ENCODE peak calls at places on chromosomes 16 and 17, in seven cellular contexts. S, Y, W, C, M, K and V are unnamed samples.

GRCh38 chr17:728911-729310 is 3.5 kb upstream of the TLCD3A start:
- DNase-seq in S (no peak), Y (no peak), W (no peak), C (no peak), M (no peak), K (no peak), V (no peak)

GRCh38 chr17:44688675-44689491 is 693 bp downstream of the CCDC43 start:
- DNase-seq in S (no peak), Y (no peak), W (no peak), C (no peak), M (peak; percentile 9), K (no peak), V (no peak)

GRCh38 chr16:57859331-57859730 is 57.0 kb upstream of the KIFC3 start:
- DNase-seq in S (no peak), Y (no peak), W (no peak), C (no peak), M (peak; percentile 77), K (no peak), V (no peak)

GRCh38 chr17:41610965-41611640 is 1.5 kb downstream of the KRT16 start:
- DNase-seq in S (no peak), Y (no peak), W (no peak), C (no peak), M (no peak), K (no peak), V (no peak)

GRCh38 chr16:47887496-47887895 is 268.3 kb downstream of the ABCC12 start:
- DNase-seq in S (no peak), Y (no peak), W (no peak), C (peak; percentile 56), M (no peak), K (no peak), V (no peak)

GRCh38 chr17:12959441-12959840 is 58.4 kb downstream of the ELAC2 start:
- DNase-seq in S (no peak), Y (no peak), W (no peak), C (peak; percentile 77), M (peak; percentile 31), K (peak; percentile 15), V (no peak)

GRCh38 chr16:49542391-49542891 is 168.8 kb downstream of the C16orf78 start:
- DNase-seq in S (no peak), Y (no peak), W (peak; percentile 93), C (no peak), M (no peak), K (no peak), V (no peak)

GRCh38 chr17:9845306-9845705 is 19.6 kb downstream of the GLP2R start:
- DNase-seq in S (no peak), Y (no peak), W (no peak), C (no peak), M (no peak), K (no peak), V (no peak)

GRCh38 chr16:58497935-58498334 is 2.0 kb upstream of the NDRG4 start:
- DNase-seq in S (peak; percentile 12), Y (no peak), W (no peak), C (no peak), M (no peak), K (no peak), V (no peak)

GRCh38 chr16:89366561-89367537 is 123.5 kb downstream of the ANKRD11 start:
- DNase-seq in S (no peak), Y (no peak), W (peak; percentile 48), C (no peak), M (no peak), K (no peak), V (no peak)

GRCh38 chr17:13638855-13639458 is 37.2 kb upstream of the HS3ST3A1 start:
- DNase-seq in S (no peak), Y (no peak), W (no peak), C (no peak), M (no peak), K (peak; percentile 20), V (no peak)

GRCh38 chr16:3876695-3877094 is 3.8 kb downstream of the CREBBP start:
- DNase-seq in S (no peak), Y (no peak), W (no peak), C (no peak), M (no peak), K (no peak), V (no peak)

GRCh38 chr16:19757026-19757425 is 39.0 kb downstream of the IQCK start:
- DNase-seq in S (no peak), Y (no peak), W (no peak), C (no peak), M (no peak), K (peak; percentile 29), V (no peak)

GRCh38 chr17:39699818-39700147 is at the start of gene ERBB2:
- DNase-seq in S (no peak), Y (no peak), W (peak; percentile 81), C (peak; percentile 42), M (no peak), K (peak; percentile 47), V (no peak)

GRCh38 chr17:76497979-76498885 is 3.0 kb downstream of the RHBDF2 start:
- DNase-seq in S (no peak), Y (no peak), W (peak; percentile 90), C (peak; percentile 77), M (no peak), K (no peak), V (no peak)

GRCh38 chr17:29838961-29839360 is 91.1 kb downstream of the SSH2 start:
- DNase-seq in S (no peak), Y (no peak), W (no peak), C (no peak), M (no peak), K (no peak), V (no peak)

GRCh38 chr16:11629071-11630030 is 38.9 kb upstream of the SNN start:
- DNase-seq in S (no peak), Y (no peak), W (no peak), C (no peak), M (peak; percentile 77), K (no peak), V (no peak)

GRCh38 chr16:8866118-8866883 is 2.5 kb downstream of the CARHSP1 start:
- DNase-seq in S (no peak), Y (no peak), W (peak; percentile 73), C (no peak), M (no peak), K (no peak), V (no peak)

GRCh38 chr17:49434821-49435581 is 20.3 kb upstream of the PHB1 start:
- DNase-seq in S (peak; percentile 32), Y (no peak), W (no peak), C (no peak), M (peak; percentile 63), K (no peak), V (no peak)

GRCh38 chr16:84044108-84044488 is 1.5 kb upstream of the SLC38A8 start:
- DNase-seq in S (no peak), Y (no peak), W (no peak), C (no peak), M (peak; percentile 55), K (no peak), V (no peak)
- TF ChIP-seq CTCF in S (no peak), Y (peak; percentile 29), W (peak; percentile 18), C (peak; percentile 47), M (peak; percentile 45), K (peak; percentile 43), V (no peak)

DNA sequence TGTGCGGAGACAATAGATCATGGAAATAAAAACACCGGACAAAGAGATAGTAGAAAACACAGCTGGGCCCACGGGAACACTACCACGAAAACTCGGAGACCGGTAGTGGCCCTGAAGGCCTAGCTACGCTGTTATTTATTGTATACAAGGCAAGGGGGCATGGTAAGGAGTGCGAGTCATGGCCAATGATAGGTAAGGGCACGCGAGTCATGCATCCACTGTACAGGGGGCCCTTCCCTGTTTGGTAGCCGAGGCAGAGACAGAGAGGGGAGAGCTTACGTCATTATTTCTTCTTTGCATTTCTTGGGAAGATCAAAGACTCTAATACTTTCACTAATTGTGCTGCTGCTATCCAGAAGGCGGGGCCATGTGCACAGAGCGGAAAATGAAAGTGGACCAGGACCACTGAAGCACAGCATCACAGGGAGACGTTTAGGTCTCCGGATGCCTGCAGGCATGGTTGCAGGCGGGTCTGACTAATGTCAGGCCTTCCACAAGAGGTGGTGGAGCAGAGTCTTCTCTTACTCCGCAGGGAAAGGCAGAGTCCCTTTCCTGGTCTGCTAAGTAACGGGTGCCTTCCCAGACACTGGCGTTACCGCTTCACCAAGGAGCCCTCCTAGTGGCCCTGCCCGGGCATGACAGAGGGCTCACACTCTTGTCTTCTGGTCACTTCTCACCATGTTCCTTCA is 74.4 kb upstream of the ARL4D start:
- DNase-seq in S (no peak), Y (peak; percentile 35), W (no peak), C (peak; percentile 43), M (no peak), K (no peak), V (no peak)
- TF ChIP-seq CTCF in S (no peak), Y (peak; percentile 57), W (peak; percentile 24), C (peak; percentile 49), M (no peak), K (peak; percentile 23), V (no peak)

DNA sequence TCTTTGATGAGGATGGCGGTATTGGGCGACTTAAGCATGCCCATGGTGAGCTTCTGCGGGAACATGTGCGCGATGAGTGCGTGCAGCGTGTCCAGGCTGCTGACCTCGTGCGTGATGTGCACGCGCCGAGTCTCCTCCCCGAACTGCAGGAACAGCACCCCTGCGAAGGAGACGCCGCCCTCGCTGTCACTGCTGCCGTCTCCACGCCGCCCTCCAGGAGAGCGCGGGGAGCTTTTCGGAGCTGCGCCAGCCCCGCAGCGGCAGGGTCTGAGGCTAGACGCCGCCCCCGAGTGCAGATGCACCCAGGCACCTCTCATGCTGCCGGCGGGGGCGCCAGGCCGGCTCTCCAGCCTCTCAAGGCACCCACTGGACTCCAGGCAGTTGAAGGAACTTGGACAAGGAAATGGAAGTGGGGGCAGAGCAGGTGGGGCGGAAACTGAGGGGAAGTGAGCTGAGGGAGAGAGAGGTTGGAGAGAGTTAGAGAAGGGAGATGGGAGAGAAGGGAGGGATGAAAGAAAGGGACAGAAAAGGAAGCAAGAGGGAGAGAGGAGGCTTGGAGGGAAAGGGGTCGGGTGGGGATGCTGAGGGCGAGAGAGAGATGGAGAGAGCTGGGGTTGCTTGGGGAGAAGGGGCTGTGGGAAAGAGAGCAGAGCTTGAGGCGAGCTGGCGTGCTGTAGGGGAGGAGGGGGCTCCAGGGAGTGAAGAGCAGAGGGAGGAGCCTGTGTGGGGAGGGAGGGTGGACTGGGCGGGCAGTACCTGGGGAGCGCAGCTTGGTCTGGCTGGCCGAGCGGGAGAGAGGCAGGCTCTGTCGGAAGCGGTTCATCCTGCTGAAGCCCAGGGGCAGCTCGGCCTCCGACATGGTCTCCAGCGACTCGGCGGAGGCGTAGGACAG is 42.1 kb downstream of the SRCIN1 start:
- DNase-seq in S (no peak), Y (no peak), W (no peak), C (no peak), M (no peak), K (no peak), V (no peak)
- TF ChIP-seq CTCF in S (no peak), Y (no peak), W (no peak), C (no peak), M (no peak), K (no peak), V (no peak)

GRCh38 chr16:78147846-78148535 is 48.5 kb downstream of the WWOX start:
- DNase-seq in S (no peak), Y (no peak), W (no peak), C (no peak), M (no peak), K (no peak), V (no peak)

GRCh38 chr16:78140818-78141466 is 41.5 kb downstream of the WWOX start:
- DNase-seq in S (no peak), Y (no peak), W (no peak), C (no peak), M (no peak), K (no peak), V (no peak)

GRCh38 chr16:78142784-78143183 is 43.3 kb downstream of the WWOX start:
- DNase-seq in S (no peak), Y (no peak), W (no peak), C (no peak), M (no peak), K (peak; percentile 61), V (no peak)

GRCh38 chr16:78150233-78150632 is 50.8 kb downstream of the WWOX start:
- DNase-seq in S (no peak), Y (no peak), W (no peak), C (no peak), M (no peak), K (no peak), V (no peak)

GRCh38 chr16:78146807-78147206 is 47.4 kb downstream of the WWOX start:
- DNase-seq in S (no peak), Y (no peak), W (no peak), C (no peak), M (no peak), K (no peak), V (no peak)
- TF ChIP-seq CTCF in S (no peak), Y (no peak), W (no peak), C (no peak), M (no peak), K (no peak), V (no peak)